ENCODE peak calls at places on chromosomes 16 and 17, in nine cellular contexts. A is ovary, M is Peyer's patch, C is MM.1S, J is A549, Z is uterus, S is nephron progenitor cell, R is OCI-LY7, N is cardiac muscle cell. P is an unnamed sample.

GRCh38 chr17:37490022-37490587 is 414 bp downstream of the DUSP14 start:
- DNase-seq in C (peak; percentile 61), M (peak; percentile 85), J (peak; percentile 59), S (peak; percentile 87), A (peak; percentile 66), N (peak; percentile 87), Z (peak; percentile 52), R (peak; percentile 85), P (no peak)

GRCh38 chr16:87964049-87964448 is 12.8 kb downstream of the BANP start:
- DNase-seq in N (no peak), R (no peak), S (no peak), Z (no peak), C (no peak), J (no peak), A (no peak), M (no peak), P (no peak)

GRCh38 chr17:81870155-81870977 is 771 bp downstream of the ARHGDIA start:
- DNase-seq in M (peak; percentile 79), J (peak; percentile 69), N (peak; percentile 39), A (no peak), S (peak; percentile 41), Z (peak; percentile 48), R (peak; percentile 76), C (peak; percentile 47), P (peak; percentile 42)

GRCh38 chr17:27414686-27415085 is 41.6 kb upstream of the KSR1 start:
- DNase-seq in R (no peak), M (no peak), J (no peak), S (no peak), N (no peak), A (no peak), C (no peak), Z (no peak), P (no peak)

GRCh38 chr17:37220609-37220953 is 155.2 kb upstream of the C17orf78 start:
- DNase-seq in J (peak; percentile 38), N (peak; percentile 38), C (peak; percentile 12), A (no peak), R (peak; percentile 25), Z (no peak), M (peak; percentile 48), S (peak; percentile 34), P (no peak)

GRCh38 chr17:82439194-82439828 is 11.2 kb downstream of the CYBC1 start:
- DNase-seq in S (no peak), J (no peak), R (no peak), M (no peak), A (no peak), C (no peak), N (no peak), Z (no peak), P (no peak)

GRCh38 chr17:31413871-31414589 is 22.6 kb downstream of the RAB11FIP4 start:
- DNase-seq in S (no peak), Z (no peak), C (no peak), J (no peak), M (no peak), A (no peak), R (no peak), N (no peak), P (no peak)

GRCh38 chr17:44384823-44385286 is 4.6 kb downstream of the ITGA2B start:
- DNase-seq in C (no peak), Z (no peak), S (peak; percentile 56), A (no peak), J (no peak), M (no peak), R (no peak), N (peak; percentile 23), P (no peak)

GRCh38 chr17:80124351-80124981 is 22.5 kb downstream of the EIF4A3 start:
- DNase-seq in J (peak; percentile 53), M (peak; percentile 41), R (no peak), N (peak; percentile 49), A (no peak), S (no peak), C (no peak), Z (no peak), P (no peak)

GRCh38 chr17:6558932-6559752 is 2.8 kb upstream of the PITPNM3 start:
- DNase-seq in C (no peak), S (no peak), A (peak; percentile 79), M (no peak), J (no peak), Z (no peak), R (no peak), N (no peak), P (no peak)

GRCh38 chr16:4015991-4016325 is 100.3 kb downstream of the ADCY9 start:
- DNase-seq in Z (no peak), A (no peak), R (no peak), M (no peak), C (no peak), S (no peak), J (no peak), N (no peak), P (no peak)

GRCh38 chr17:73720187-73720834 is 76.1 kb upstream of the SDK2 start:
- DNase-seq in Z (no peak), S (no peak), R (peak; percentile 50), N (peak; percentile 36), C (no peak), M (no peak), A (no peak), J (no peak), P (no peak)

GRCh38 chr17:4739122-4740024 is at the start of the genes CXCL16 and ZMYND15:
- DNase-seq in J (peak; percentile 39), R (peak; percentile 70), A (peak; percentile 57), C (peak; percentile 67), M (peak; percentile 89), S (peak; percentile 65), N (peak; percentile 46), Z (peak; percentile 32), P (peak; percentile 36)

GRCh38 chr17:1490643-1491405 is 1.7 kb downstream of the MYO1C start:
- DNase-seq in N (peak; percentile 70), Z (peak; percentile 60), R (peak; percentile 78), S (peak; percentile 66), M (peak; percentile 87), J (peak; percentile 58), C (peak; percentile 76), A (peak; percentile 67), P (no peak)

GRCh38 chr17:58331815-58332719 is 3.5 kb upstream of the TSPOAP1 start:
- DNase-seq in N (no peak), M (peak; percentile 97), C (peak; percentile 97), R (peak; percentile 98), J (no peak), A (no peak), Z (no peak), S (no peak), P (no peak)

GRCh38 chr16:29959293-29959692 is 2.6 kb upstream of the TMEM219 start:
- DNase-seq in Z (no peak), C (no peak), A (no peak), M (no peak), S (no peak), J (no peak), N (no peak), R (no peak), P (no peak)

GRCh38 chr16:29962344-29962994 is 590 bp downstream of the TMEM219 start:
- DNase-seq in Z (no peak), M (no peak), S (no peak), C (no peak), J (peak; percentile 30), A (peak; percentile 27), N (no peak), R (no peak), P (no peak)

GRCh38 chr16:29961127-29961478 is 776 bp upstream of the TMEM219 start:
- DNase-seq in A (no peak), Z (no peak), R (no peak), C (no peak), M (no peak), S (no peak), J (no peak), N (no peak), P (no peak)

GRCh38 chr16:29963021-29963743 is 1.3 kb downstream of the TMEM219 start:
- DNase-seq in N (no peak), C (no peak), Z (no peak), J (no peak), A (peak; percentile 36), S (no peak), M (no peak), R (no peak), P (no peak)

GRCh38 chr16:29961479-29962343 is at the start of gene TMEM219:
- DNase-seq in J (peak; percentile 88), A (peak; percentile 91), M (peak; percentile 96), S (peak; percentile 93), Z (peak; percentile 89), C (peak; percentile 93), R (peak; percentile 94), N (peak; percentile 93), P (peak; percentile 57)
- TF ChIP-seq CTCF in J (no peak), A (peak; percentile 84), M (peak; percentile 84), S (peak; percentile 18), Z (peak; percentile 88), C (peak; percentile 29), R (peak; percentile 25), N (peak; percentile 43), P (peak; percentile 52)

GRCh38 chr16:2428787-2429036 is 535 bp upstream of the CCNF start:
- DNase-seq in Z (no peak), S (no peak), J (no peak), C (no peak), A (no peak), R (no peak), N (no peak), M (no peak), P (peak; percentile 27)

GRCh38 chr16:2426941-2427361 is 2.3 kb upstream of the CCNF start:
- DNase-seq in N (no peak), C (no peak), J (no peak), A (no peak), R (no peak), M (no peak), Z (no peak), S (no peak), P (no peak)

GRCh38 chr16:2427526-2427925 is 1.7 kb upstream of the CCNF start:
- DNase-seq in R (no peak), Z (no peak), A (no peak), J (no peak), M (no peak), N (no peak), C (no peak), S (no peak), P (no peak)

GRCh38 chr16:2429037-2429770 is at the start of gene CCNF:
- DNase-seq in A (peak; percentile 97), J (peak; percentile 94), N (peak; percentile 96), M (peak; percentile 98), R (peak; percentile 97), C (peak; percentile 96), Z (peak; percentile 96), S (peak; percentile 99), P (peak; percentile 91)

GRCh38 chr16:2428051-2428786 is 1.0 kb upstream of the CCNF start:
- DNase-seq in J (peak; percentile 44), M (peak; percentile 73), N (peak; percentile 26), Z (peak; percentile 44), C (peak; percentile 52), A (peak; percentile 53), S (peak; percentile 61), R (peak; percentile 51), P (no peak)
- TF ChIP-seq CTCF in J (no peak), M (no peak), N (peak; percentile 34), Z (peak; percentile 27), C (peak; percentile 40), A (peak; percentile 38), S (no peak), R (peak; percentile 46), P (no peak)

GRCh38 chr17:55320594-55321506 is 56.1 kb downstream of the HLF start:
- DNase-seq in Z (no peak), A (no peak), M (no peak), C (no peak), J (no peak), N (no peak), R (no peak), S (no peak), P (no peak)
- TF ChIP-seq CTCF in Z (no peak), A (no peak), M (no peak), C (no peak), J (no peak), N (no peak), R (no peak), S (no peak), P (no peak)

GRCh38 chr16:62213763-62214162 is 177.5 kb upstream of the CDH8 start:
- DNase-seq in A (no peak), S (no peak), N (no peak), M (no peak), J (peak; percentile 6), Z (no peak), R (peak; percentile 6), C (no peak), P (no peak)
- TF ChIP-seq CTCF in A (no peak), S (no peak), N (no peak), M (no peak), J (no peak), Z (no peak), R (peak; percentile 48), C (peak; percentile 13), P (no peak)

P was measured in omental fat pad.